ENCODE peak calls at places on chromosomes 13 and 19, in six cellular contexts. V is mammary epithelial cell, H is nephron progenitor cell, U is astrocyte, L is neural crest cell, W is progenitor cell of endocrine pancreas. G is an unnamed sample.

GRCh38 chr13:32472194-32472621 is 44.3 kb upstream of the N4BP2L1 start:
- DNase-seq in V (no peak), H (no peak), U (no peak), L (no peak), W (no peak), G (no peak)

GRCh38 chr13:35879111-35879510 is 252.1 kb downstream of the DCLK1 start:
- DNase-seq in V (no peak), H (no peak), U (no peak), L (no peak), W (no peak), G (no peak)

GRCh38 chr13:89746554-89746953 is 1600.9 kb upstream of the MIR17HG start:
- DNase-seq in V (no peak), H (no peak), U (no peak), L (no peak), W (no peak), G (no peak)

GRCh38 chr19:28289294-28290063 is 923.5 kb downstream of the UQCRFS1 start:
- DNase-seq in V (peak; percentile 18), H (no peak), U (peak; percentile 73), L (no peak), W (no peak), G (no peak)

GRCh38 chr13:87128006-87128405 is 543.2 kb upstream of the SLITRK5 start:
- DNase-seq in V (no peak), H (no peak), U (peak; percentile 14), L (no peak), W (no peak), G (no peak)

GRCh38 chr13:83221256-83221655 is 661.0 kb downstream of the SLITRK1 start:
- DNase-seq in V (no peak), H (no peak), U (no peak), L (no peak), W (no peak), G (no peak)

GRCh38 chr19:13212759-13213330 is 62.6 kb downstream of the IER2 start:
- DNase-seq in V (peak; percentile 33), H (peak; percentile 62), U (no peak), L (peak; percentile 54), W (no peak), G (peak; percentile 53)

GRCh38 chr13:76976488-76976887 is 15.4 kb upstream of the CLN5 start:
- DNase-seq in V (peak; percentile 89), H (no peak), U (peak; percentile 87), L (no peak), W (no peak), G (no peak)

GRCh38 chr13:80010286-80010831 is 330.6 kb downstream of the SPRY2 start:
- DNase-seq in V (no peak), H (no peak), U (no peak), L (no peak), W (no peak), G (no peak)

GRCh38 chr19:11291991-11292390 is 4.0 kb upstream of the TSPAN16 start:
- DNase-seq in V (no peak), H (no peak), U (no peak), L (no peak), W (no peak), G (no peak)

GRCh38 chr13:49627831-49628652 is at the start of gene ARL11:
- DNase-seq in V (no peak), H (peak; percentile 45), U (no peak), L (no peak), W (no peak), G (no peak)

GRCh38 chr13:23510979-23511735 is 59.1 kb upstream of the TNFRSF19 start:
- DNase-seq in V (peak; percentile 46), H (peak; percentile 6), U (peak; percentile 65), L (no peak), W (no peak), G (no peak)

GRCh38 chr13:111491659-111492058 is 171.2 kb downstream of the TEX29 start:
- DNase-seq in V (no peak), H (no peak), U (no peak), L (no peak), W (no peak), G (no peak)

GRCh38 chr13:105196052-105196451 is 1339.4 kb downstream of the EFNB2 start:
- DNase-seq in V (no peak), H (peak; percentile 6), U (peak; percentile 93), L (no peak), W (no peak), G (no peak)

GRCh38 chr13:103134271-103134670 is 68.1 kb upstream of the SLC10A2 start:
- DNase-seq in V (no peak), H (no peak), U (no peak), L (no peak), W (no peak), G (no peak)

GRCh38 chr19:49497047-49497789 is 984 bp downstream of the RPS11 start:
- DNase-seq in V (peak; percentile 52), H (no peak), U (no peak), L (no peak), W (no peak), G (peak; percentile 68)

GRCh38 chr13:41458939-41459753 is 1.8 kb downstream of the RGCC start:
- DNase-seq in V (peak; percentile 53), H (no peak), U (no peak), L (peak; percentile 3), W (no peak), G (peak; percentile 65)

GRCh38 chr19:29687244-29687896 is 22.1 kb downstream of the PLEKHF1 start:
- DNase-seq in V (peak; percentile 78), H (no peak), U (peak; percentile 99), L (no peak), W (no peak), G (no peak)

GRCh38 chr13:63107163-63107935 is 1691.7 kb upstream of the PCDH20 start:
- DNase-seq in V (no peak), H (no peak), U (peak; percentile 58), L (no peak), W (no peak), G (no peak)

GRCh38 chr13:94325148-94325528 is 154.3 kb downstream of the DCT start:
- DNase-seq in V (no peak), H (no peak), U (no peak), L (no peak), W (no peak), G (no peak)

GRCh38 chr13:33363328-33363727 is 77.8 kb upstream of the STARD13 start:
- DNase-seq in V (no peak), H (no peak), U (no peak), L (no peak), W (no peak), G (no peak)

GRCh38 chr19:40621283-40621682 is 20.1 kb downstream of the LTBP4 start:
- DNase-seq in V (no peak), H (no peak), U (no peak), L (no peak), W (no peak), G (no peak)

GRCh38 chr19:41373993-41374392 is 2.3 kb upstream of the TMEM91 start:
- DNase-seq in V (peak; percentile 59), H (no peak), U (peak; percentile 82), L (no peak), W (no peak), G (no peak)

GRCh38 chr13:21676611-21677021 is 5.7 kb downstream of the FGF9 start:
- DNase-seq in V (no peak), H (peak; percentile 53), U (no peak), L (no peak), W (no peak), G (no peak)
- TF ChIP-seq CTCF in V (peak; percentile 28), H (no peak), U (no peak), L (no peak), W (peak; percentile 31), G (no peak)

GRCh38 chr19:20273951-20274578 is 107.1 kb downstream of the ZNF486 start:
- DNase-seq in V (no peak), H (no peak), U (no peak), L (no peak), W (no peak), G (no peak)

GRCh38 chr19:20279516-20279915 is 112.5 kb downstream of the ZNF486 start:
- DNase-seq in V (no peak), H (no peak), U (no peak), L (no peak), W (no peak), G (no peak)

GRCh38 chr19:20276011-20276738 is 109.2 kb downstream of the ZNF486 start:
- DNase-seq in V (no peak), H (no peak), U (no peak), L (no peak), W (no peak), G (no peak)

GRCh38 chr19:20273376-20273775 is 106.4 kb downstream of the ZNF486 start:
- DNase-seq in V (no peak), H (no peak), U (no peak), L (no peak), W (no peak), G (no peak)

GRCh38 chr19:20278342-20278741 is 111.3 kb downstream of the ZNF486 start:
- DNase-seq in V (no peak), H (peak; percentile 21), U (peak; percentile 4), L (peak; percentile 2), W (no peak), G (peak; percentile 1)
- TF ChIP-seq CTCF in V (no peak), H (peak; percentile 40), U (peak; percentile 35), L (peak; percentile 68), W (peak; percentile 55), G (no peak)

GRCh38 chr19:55606471-55606787 is 982 bp downstream of the ZNF865 start:
- DNase-seq in V (no peak), H (no peak), U (no peak), L (no peak), W (no peak), G (no peak)

GRCh38 chr19:55606817-55607216 is 1.4 kb downstream of the ZNF865 start:
- DNase-seq in V (no peak), H (no peak), U (no peak), L (no peak), W (no peak), G (no peak)

GRCh38 chr19:55603581-55604292 is 1.7 kb upstream of the ZNF865 start:
- DNase-seq in V (no peak), H (no peak), U (no peak), L (no peak), W (no peak), G (no peak)

GRCh38 chr19:55605207-55605636 is 225 bp upstream of the ZNF865 start:
- DNase-seq in V (peak; percentile 95), H (peak; percentile 99), U (peak; percentile 86), L (peak; percentile 99), W (peak; percentile 97), G (peak; percentile 99)

DNA sequence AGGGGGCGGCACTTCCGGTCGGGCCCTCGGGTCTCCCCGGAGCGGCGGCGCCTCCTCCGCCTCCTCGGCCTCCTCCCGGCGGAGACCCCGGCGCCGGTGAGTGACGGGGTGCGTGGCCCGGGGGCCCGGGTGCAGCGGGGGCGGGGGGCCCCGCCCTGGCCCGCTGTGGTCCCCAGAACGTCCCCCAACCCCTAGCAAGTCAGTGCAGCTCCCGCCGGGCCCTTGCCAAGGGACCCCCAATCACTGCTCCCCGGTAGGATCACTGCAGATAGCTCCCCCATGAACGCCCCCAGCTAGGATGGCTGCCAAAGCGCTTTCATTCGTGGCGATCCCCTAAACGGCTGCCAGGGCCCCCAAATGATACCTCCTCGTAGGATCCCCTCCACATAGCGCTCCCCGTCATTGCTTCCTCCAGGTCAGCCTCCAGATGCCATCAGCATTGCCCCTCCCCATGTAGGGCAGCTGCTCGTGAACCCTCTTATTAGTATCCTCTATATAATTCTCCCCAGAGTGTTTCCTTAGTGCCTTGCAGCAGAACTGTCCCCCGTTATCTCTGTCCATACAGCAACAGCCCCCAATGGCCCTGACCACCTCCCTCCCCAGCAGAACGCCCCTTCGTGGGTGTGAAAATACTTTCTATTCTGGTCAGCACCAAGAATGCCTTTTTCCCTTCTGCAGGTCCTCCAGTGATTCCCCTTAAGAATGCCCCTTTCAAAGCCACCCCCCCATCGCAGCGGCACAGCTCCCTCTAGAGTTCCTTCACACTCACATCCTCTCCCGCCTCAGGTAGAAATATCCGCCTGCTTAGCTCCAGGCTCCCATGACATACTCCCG is at the start of gene ZNF865:
- DNase-seq in V (peak; percentile 84), H (peak; percentile 79), U (peak; percentile 81), L (peak; percentile 64), W (no peak), G (peak; percentile 82)
- TF ChIP-seq CTCF in V (peak; percentile 72), H (peak; percentile 65), U (peak; percentile 76), L (peak; percentile 73), W (peak; percentile 77), G (peak; percentile 85)

GRCh38 chr19:33290956-33291622 is 11.2 kb downstream of the CEBPA start:
- DNase-seq in V (peak; percentile 62), H (no peak), U (no peak), L (no peak), W (no peak), G (peak; percentile 55)
- TF ChIP-seq CTCF in V (no peak), H (no peak), U (no peak), L (no peak), W (no peak), G (no peak)

G was measured in Calu3.